ENCODE peak calls at places on chromosomes 7 and 10, in four cellular contexts. One of them, this sample, is unnamed.

GRCh38 chr7:158353606-158354570 is 233.7 kb downstream of the PTPRN2 start:
- DNase-seq in GM12878: no peak
- DNase-seq in A549: peak
- DNase-seq in K562: peak
- DNase-seq in this sample: no peak

GRCh38 chr10:91652364-91652763 is 19.5 kb upstream of the PPP1R3C start:
- DNase-seq in GM12878: no peak
- DNase-seq in A549: peak
- DNase-seq in K562: no peak
- DNase-seq in this sample: peak

GRCh38 chr7:91656486-91657237 is 223.8 kb downstream of the MTERF1 start:
- DNase-seq in GM12878: no peak
- DNase-seq in A549: no peak
- DNase-seq in K562: no peak
- DNase-seq in this sample: no peak

GRCh38 chr7:66807736-66808135 is 67.2 kb downstream of the RABGEF1 start:
- DNase-seq in GM12878: no peak
- DNase-seq in A549: no peak
- DNase-seq in K562: no peak
- DNase-seq in this sample: no peak

GRCh38 chr10:27599546-27599945 is 95.4 kb downstream of the RAB18 start:
- DNase-seq in GM12878: no peak
- DNase-seq in A549: no peak
- DNase-seq in K562: no peak
- DNase-seq in this sample: no peak

GRCh38 chr7:143974457-143974856 is 19.8 kb downstream of the OR2F1 start:
- DNase-seq in GM12878: no peak
- DNase-seq in A549: peak
- DNase-seq in K562: no peak
- DNase-seq in this sample: no peak

GRCh38 chr10:62582804-62583208 is 208.6 kb downstream of the ZNF365 start:
- DNase-seq in GM12878: no peak
- DNase-seq in A549: no peak
- DNase-seq in K562: no peak
- DNase-seq in this sample: peak

GRCh38 chr7:116971869-116972268 is 18.6 kb downstream of the ST7 start:
- DNase-seq in GM12878: no peak
- DNase-seq in A549: no peak
- DNase-seq in K562: no peak
- DNase-seq in this sample: no peak

GRCh38 chr10:128080231-128080630 is 46.0 kb downstream of the MKI67 start:
- DNase-seq in GM12878: no peak
- DNase-seq in A549: no peak
- DNase-seq in K562: no peak
- DNase-seq in this sample: no peak

GRCh38 chr10:63283093-63283492 is 150.0 kb downstream of the NRBF2 start:
- DNase-seq in GM12878: no peak
- DNase-seq in A549: no peak
- DNase-seq in K562: no peak
- DNase-seq in this sample: no peak

GRCh38 chr10:116634126-116634975 is 13.6 kb downstream of the PNLIPRP2 start:
- DNase-seq in GM12878: no peak
- DNase-seq in A549: no peak
- DNase-seq in K562: no peak
- DNase-seq in this sample: no peak

GRCh38 chr7:87510430-87510875 is 35.0 kb upstream of the ABCB4 start:
- DNase-seq in GM12878: no peak
- DNase-seq in A549: no peak
- DNase-seq in K562: no peak
- DNase-seq in this sample: no peak

DNA sequence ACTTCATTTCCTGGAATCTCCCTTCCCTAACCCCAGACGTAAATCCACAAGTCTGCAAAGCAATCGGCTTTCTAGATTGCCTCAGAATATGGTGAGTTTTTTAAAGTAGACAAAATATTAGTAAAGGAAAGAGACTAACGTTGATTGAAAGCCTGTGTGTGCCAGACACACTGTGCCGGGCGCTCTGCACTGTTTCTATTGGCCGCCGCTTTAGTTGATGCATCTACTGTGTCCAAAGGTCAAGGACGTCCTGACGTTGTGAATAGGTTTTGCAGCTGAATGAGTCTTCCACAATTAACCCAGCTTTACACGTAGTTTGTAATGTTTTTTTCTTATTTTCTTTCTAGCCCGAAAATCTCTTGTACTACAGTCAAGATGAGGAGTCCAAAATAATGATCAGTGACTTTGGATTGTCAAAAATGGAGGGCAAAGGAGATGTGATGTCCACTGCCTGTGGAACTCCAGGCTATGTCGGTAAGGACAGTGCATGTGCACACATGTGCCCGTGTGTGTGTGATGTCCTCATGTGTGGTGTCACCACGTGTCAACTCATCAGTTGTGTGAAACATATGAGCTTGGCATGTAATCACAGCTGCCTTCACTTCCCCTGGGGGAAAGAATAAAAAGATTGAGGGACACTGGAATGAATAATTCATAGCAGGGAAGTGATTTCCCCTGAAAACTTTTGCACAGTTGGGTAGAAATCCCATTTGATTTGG is 232.0 kb downstream of the CCDC3 start:
- DNase-seq in GM12878: no peak
- DNase-seq in A549: no peak
- DNase-seq in K562: no peak
- DNase-seq in this sample: no peak
- TF ChIP-seq ELK1 in GM12878: no peak
- TF ChIP-seq ELK1 in A549: no peak
- TF ChIP-seq ELK1 in K562: no peak
- TF ChIP-seq ELK1 in this sample: no peak

DNA sequence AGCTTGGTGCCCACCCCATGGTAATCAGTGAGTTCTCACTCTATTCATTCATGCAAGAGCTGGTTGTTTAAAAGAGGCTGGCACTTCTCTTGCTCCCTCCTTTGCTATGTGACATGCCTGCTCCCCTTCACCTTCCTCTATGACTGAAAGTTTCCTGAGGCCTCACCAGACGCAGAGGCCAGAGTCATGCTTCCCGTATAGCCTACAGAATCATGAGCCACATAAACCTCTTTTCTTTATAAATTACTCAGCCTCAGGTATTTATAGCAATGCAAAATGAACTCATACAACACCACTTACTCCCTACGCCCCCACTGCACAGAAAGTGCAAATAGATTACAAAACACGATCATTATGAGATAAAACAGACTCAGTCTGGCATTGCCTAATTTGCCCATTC is 39.0 kb downstream of the SEC61G start:
- DNase-seq in GM12878: no peak
- DNase-seq in A549: no peak
- DNase-seq in K562: no peak
- DNase-seq in this sample: no peak
- TF ChIP-seq ELK1 in GM12878: no peak
- TF ChIP-seq ELK1 in A549: no peak
- TF ChIP-seq ELK1 in K562: no peak
- TF ChIP-seq ELK1 in this sample: no peak

DNA sequence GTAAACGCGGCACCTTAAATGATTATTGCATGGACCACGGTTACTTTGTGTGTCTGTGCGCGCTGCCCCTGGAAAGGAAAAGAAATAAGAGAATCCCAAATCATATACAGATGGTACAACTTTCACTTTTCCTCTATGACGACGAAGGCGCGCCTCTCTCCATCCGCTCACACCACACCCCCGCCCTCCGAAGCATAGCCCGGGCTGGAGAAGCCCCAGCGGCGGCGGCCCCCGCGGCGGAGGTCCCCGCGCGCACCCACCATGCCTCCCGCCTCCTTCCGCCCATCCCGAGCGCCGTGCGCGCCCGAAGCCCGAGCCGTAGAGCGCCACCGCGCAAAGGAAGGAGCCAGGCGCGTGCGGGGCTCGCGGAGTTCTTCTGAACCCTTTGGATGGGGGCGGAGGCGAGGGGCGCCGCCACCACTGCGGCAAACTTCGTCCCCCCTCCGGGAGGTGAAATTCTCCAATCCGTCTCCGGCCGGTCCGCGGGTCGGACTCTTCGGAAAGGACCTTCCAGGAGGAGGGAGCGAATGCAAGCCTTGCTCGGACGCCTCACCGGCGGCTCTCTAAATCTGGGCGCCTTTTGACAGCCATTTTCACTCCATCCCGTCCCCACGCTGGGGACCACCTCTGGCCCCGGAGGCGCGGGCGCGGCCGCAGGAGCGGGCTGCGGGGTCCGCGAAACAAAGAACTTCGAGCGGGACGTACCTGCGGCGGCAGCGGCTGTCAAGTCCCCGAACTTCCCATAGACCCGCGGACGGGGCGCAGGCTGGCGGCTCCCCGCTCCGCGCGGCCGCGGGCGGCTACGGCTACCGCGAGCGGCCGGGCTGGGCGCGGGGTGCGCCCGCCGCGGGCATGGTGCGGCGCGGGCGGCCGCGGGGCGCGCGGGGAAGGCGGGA is 495 bp downstream of the GLI3 start:
- DNase-seq in GM12878: no peak
- DNase-seq in A549: peak
- DNase-seq in K562: no peak
- DNase-seq in this sample: peak
- TF ChIP-seq ELK1 in GM12878: no peak
- TF ChIP-seq ELK1 in A549: no peak
- TF ChIP-seq ELK1 in K562: no peak
- TF ChIP-seq ELK1 in this sample: no peak

DNA sequence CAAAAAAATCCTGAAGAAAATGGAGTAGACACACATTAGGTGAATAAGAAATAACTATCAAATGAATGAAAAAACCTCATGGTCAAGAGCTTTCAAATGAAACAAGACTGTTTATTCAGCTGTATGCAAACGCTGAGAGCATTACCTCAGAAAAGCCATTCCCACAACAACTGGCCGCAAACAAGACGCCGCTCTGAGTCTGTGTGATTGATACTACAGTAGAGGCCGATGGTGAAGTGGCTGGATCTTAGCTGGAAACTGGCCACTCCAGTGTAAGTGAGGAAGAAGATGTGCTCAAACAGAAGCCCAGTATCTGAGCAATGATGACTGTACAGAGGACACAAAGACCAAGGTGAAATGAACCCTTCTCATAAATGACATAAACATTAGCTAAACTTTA is 252.4 kb upstream of the GHITM start:
- DNase-seq in GM12878: no peak
- DNase-seq in A549: no peak
- DNase-seq in K562: no peak
- DNase-seq in this sample: no peak
- TF ChIP-seq ELK1 in GM12878: no peak
- TF ChIP-seq ELK1 in A549: no peak
- TF ChIP-seq ELK1 in K562: no peak
- TF ChIP-seq ELK1 in this sample: no peak

GRCh38 chr7:138603549-138604324 is 97.4 kb downstream of the SVOPL start:
- DNase-seq in GM12878: no peak
- DNase-seq in A549: no peak
- DNase-seq in K562: no peak
- DNase-seq in this sample: no peak
- TF ChIP-seq ELK1 in GM12878: no peak
- TF ChIP-seq ELK1 in A549: no peak
- TF ChIP-seq ELK1 in K562: no peak
- TF ChIP-seq ELK1 in this sample: no peak

GRCh38 chr7:123635551-123636359 is 19.9 kb upstream of the LMOD2 start:
- DNase-seq in GM12878: no peak
- DNase-seq in A549: peak
- DNase-seq in K562: peak
- DNase-seq in this sample: peak
- TF ChIP-seq ELK1 in GM12878: no peak
- TF ChIP-seq ELK1 in A549: no peak
- TF ChIP-seq ELK1 in K562: no peak
- TF ChIP-seq ELK1 in this sample: no peak

DNA sequence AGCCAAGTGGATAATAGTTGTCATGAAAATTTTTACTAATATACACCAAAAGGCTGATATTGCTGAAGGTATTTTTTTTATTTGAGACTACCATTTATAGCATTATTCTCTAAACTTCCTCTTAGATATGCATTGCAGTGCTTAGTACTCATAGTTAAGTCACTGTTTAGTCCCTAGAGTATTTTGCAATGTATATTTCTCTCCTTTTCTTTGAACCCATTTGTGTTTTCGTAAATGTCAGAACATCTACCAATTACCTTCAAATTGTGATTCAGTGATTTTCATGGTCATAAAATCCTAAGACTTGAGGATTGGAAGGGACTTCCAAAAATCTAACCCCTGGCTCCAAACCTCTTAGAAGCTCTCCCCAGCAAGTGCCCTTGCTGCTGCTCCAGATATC is 21.5 kb upstream of the CYP26C1 start:
- DNase-seq in GM12878: no peak
- DNase-seq in A549: no peak
- DNase-seq in K562: no peak
- DNase-seq in this sample: no peak
- TF ChIP-seq ELK1 in GM12878: no peak
- TF ChIP-seq ELK1 in A549: no peak
- TF ChIP-seq ELK1 in K562: no peak
- TF ChIP-seq ELK1 in this sample: no peak

GRCh38 chr7:84394219-84394618 is 199.6 kb upstream of the SEMA3A start:
- DNase-seq in GM12878: no peak
- DNase-seq in A549: no peak
- DNase-seq in K562: no peak
- DNase-seq in this sample: no peak
- TF ChIP-seq ELK1 in GM12878: no peak
- TF ChIP-seq ELK1 in A549: no peak
- TF ChIP-seq ELK1 in K562: no peak
- TF ChIP-seq ELK1 in this sample: no peak

DNA sequence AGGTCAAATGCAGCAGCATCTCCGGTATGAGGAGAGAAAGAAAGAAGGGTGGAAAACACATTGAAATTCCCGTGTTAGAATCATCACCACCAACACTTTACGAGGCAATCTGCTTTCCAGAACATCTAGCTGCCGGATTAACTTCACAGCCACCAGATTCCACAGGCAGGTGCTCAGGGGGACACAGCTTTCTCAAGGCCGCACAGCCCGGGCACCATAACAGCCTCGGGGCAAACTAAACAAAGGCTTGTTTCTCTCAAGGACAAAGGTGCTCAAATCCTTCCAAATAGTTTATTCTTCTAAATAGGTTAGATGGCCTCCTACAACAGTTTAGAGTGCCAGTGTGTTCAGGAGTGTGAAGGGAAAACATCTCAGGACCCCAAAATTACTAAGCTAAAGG is 156.3 kb downstream of the DIP2C start:
- DNase-seq in GM12878: no peak
- DNase-seq in A549: no peak
- DNase-seq in K562: no peak
- DNase-seq in this sample: no peak
- TF ChIP-seq ELK1 in GM12878: no peak
- TF ChIP-seq ELK1 in A549: no peak
- TF ChIP-seq ELK1 in K562: no peak
- TF ChIP-seq ELK1 in this sample: no peak